ENCODE peak calls at places on chromosome 2, in five cellular contexts. O, Q, A, D and U are unnamed samples.

GRCh38 chr2:154698789-154699559 is 479 bp downstream of the KCNJ3 start:
- DNase-seq in O (no peak), Q (peak), D (no peak), A (no peak), U (no peak)

GRCh38 chr2:191979221-191979730 is 132.4 kb upstream of the CAVIN2 start:
- DNase-seq in O (no peak), D (no peak), Q (no peak), A (no peak), U (no peak)

GRCh38 chr2:45755585-45756330 is 104.3 kb downstream of the PRKCE start:
- DNase-seq in A (no peak), O (no peak), D (no peak), Q (no peak), U (no peak)

GRCh38 chr2:25453199-25453903 is 111.6 kb upstream of the DNMT3A start:
- DNase-seq in D (no peak), A (no peak), Q (no peak), O (no peak), U (no peak)

GRCh38 chr2:85523906-85524566 is 14.9 kb upstream of the MAT2A start:
- DNase-seq in A (no peak), D (no peak), Q (peak), O (no peak), U (no peak)

GRCh38 chr2:38581193-38582147 is 21.3 kb downstream of the HNRNPLL start:
- DNase-seq in O (no peak), D (no peak), Q (peak), A (peak), U (peak)

GRCh38 chr2:194720461-194720860 is 936.6 kb upstream of the SLC39A10 start:
- DNase-seq in A (no peak), O (no peak), D (no peak), Q (no peak), U (no peak)

GRCh38 chr2:171158790-171159325 is 1.8 kb downstream of the TLK1 start:
- DNase-seq in Q (peak), D (no peak), O (no peak), A (no peak), U (no peak)

GRCh38 chr2:60884795-60885194 is 3.4 kb downstream of the REL start:
- DNase-seq in D (no peak), O (no peak), Q (no peak), A (no peak), U (peak)

GRCh38 chr2:61905372-61906186 is at the start of gene COMMD1:
- DNase-seq in O (peak), D (peak), A (peak), Q (peak), U (peak)

GRCh38 chr2:19868705-19869550 is 32.9 kb downstream of the TTC32 start:
- DNase-seq in A (peak), O (peak), Q (peak), D (no peak), U (peak)
- H3K4me3 ChIP-seq in A (peak), O (peak), Q (no peak), D (peak), U (peak)

GRCh38 chr2:133262888-133263287 is 305.4 kb downstream of the NCKAP5 start:
- DNase-seq in O (no peak), D (no peak), A (no peak), Q (no peak), U (no peak)
- TF ChIP-seq CTCF in O (no peak), D (no peak), A (no peak), Q (peak), U (no peak)

GRCh38 chr2:40230186-40230585 is 221.7 kb downstream of the SLC8A1 start:
- DNase-seq in O (no peak), A (no peak), D (no peak), Q (no peak), U (no peak)

GRCh38 chr2:40227200-40227599 is 224.7 kb downstream of the SLC8A1 start:
- DNase-seq in D (no peak), O (no peak), A (no peak), Q (no peak), U (no peak)

GRCh38 chr2:40224321-40224720 is 227.6 kb downstream of the SLC8A1 start:
- DNase-seq in O (no peak), A (no peak), D (no peak), Q (no peak), U (no peak)

GRCh38 chr2:40228296-40228695 is 223.6 kb downstream of the SLC8A1 start:
- DNase-seq in Q (no peak), O (no peak), A (no peak), D (no peak), U (no peak)

DNA sequence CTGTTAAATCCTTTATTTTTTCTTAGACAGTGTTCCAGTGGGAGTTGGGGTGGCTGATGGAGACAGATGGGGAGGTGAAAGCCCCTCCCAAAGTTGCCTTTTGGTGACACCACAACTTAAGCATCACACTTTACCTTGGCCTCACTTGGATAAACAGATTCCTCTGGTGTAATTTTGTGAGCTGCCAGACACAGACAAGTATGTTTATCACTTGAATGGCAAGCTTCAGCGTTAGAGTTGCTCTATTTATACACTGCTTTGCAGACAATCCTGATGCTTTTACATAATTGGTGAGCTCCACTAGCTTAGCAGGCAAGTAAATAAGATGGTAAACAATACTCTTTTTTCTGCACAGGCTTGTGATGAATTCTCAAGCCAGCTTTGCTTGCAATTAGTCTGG is 226.2 kb downstream of the SLC8A1 start:
- DNase-seq in Q (no peak), D (no peak), A (no peak), O (no peak), U (no peak)
- H3K4me3 ChIP-seq in Q (no peak), D (no peak), A (no peak), O (no peak), U (no peak)

GRCh38 chr2:99154643-99155536 is at the start of the genes LIPT1 and TSGA10:
- DNase-seq in A (peak), O (peak), Q (peak), D (peak), U (peak)
- TF ChIP-seq CTCF in A (no peak), O (no peak), Q (peak), D (no peak), U (peak)